ENCODE peak calls at places on chromosomes 12 and 14, in four cellular contexts. M is IMR-90, S is H1, Y is H9. E is an unnamed sample.

GRCh38 chr14:49408187-49408963 is 177.8 kb downstream of the RPS29 start:
- DNase-seq in M (no peak), S (no peak), Y (no peak), E (no peak)

GRCh38 chr12:25241171-25242020 is 9.3 kb downstream of the KRAS start:
- DNase-seq in M (peak), S (no peak), Y (no peak), E (peak)

GRCh38 chr12:47868041-47868440 is 36.8 kb downstream of the VDR start:
- DNase-seq in M (no peak), S (no peak), Y (no peak), E (no peak)

GRCh38 chr12:20440408-20440807 is 72.1 kb downstream of the PDE3A start:
- DNase-seq in M (no peak), S (no peak), Y (no peak), E (no peak)

GRCh38 chr12:75666980-75667359 is 155.6 kb upstream of the KRR1 start:
- DNase-seq in M (peak), S (no peak), Y (no peak), E (no peak)

GRCh38 chr14:64792871-64793560 is 86.7 kb downstream of the SPTB start:
- DNase-seq in M (no peak), S (no peak), Y (no peak), E (no peak)

GRCh38 chr12:57726151-57726883 is 12.2 kb downstream of the AGAP2 start:
- DNase-seq in M (peak), S (peak), Y (peak), E (peak)

GRCh38 chr12:69966409-69966808 is 141.4 kb downstream of the MYRFL start:
- DNase-seq in M (peak), S (no peak), Y (no peak), E (peak)

GRCh38 chr12:5520831-5521230 is 88.9 kb downstream of the NTF3 start:
- DNase-seq in M (no peak), S (no peak), Y (no peak), E (no peak)

GRCh38 chr14:33914676-33915516 is 36.0 kb downstream of the EGLN3 start:
- DNase-seq in M (peak), S (no peak), Y (no peak), E (peak)

GRCh38 chr12:56107242-56107641 is 2.9 kb downstream of the PA2G4 start:
- DNase-seq in M (no peak), S (no peak), Y (no peak), E (peak)
- H3K56ac ChIP-seq in M (no peak), S (no peak), Y (no peak), E (peak)

GRCh38 chr12:1573960-1574862 is 20.2 kb downstream of the FBXL14 start:
- DNase-seq in M (no peak), S (no peak), Y (no peak), E (no peak)

GRCh38 chr12:1574863-1575254 is 19.5 kb downstream of the FBXL14 start:
- DNase-seq in M (no peak), S (no peak), Y (no peak), E (no peak)

GRCh38 chr12:1576410-1577240 is 17.8 kb downstream of the FBXL14 start:
- DNase-seq in M (peak), S (no peak), Y (no peak), E (peak)

GRCh38 chr12:1575287-1575798 is 19.0 kb downstream of the FBXL14 start:
- DNase-seq in M (no peak), S (no peak), Y (no peak), E (peak)

GRCh38 chr12:1575799-1576401 is 18.5 kb downstream of the FBXL14 start:
- DNase-seq in M (peak), S (no peak), Y (no peak), E (no peak)
- H2BK15ac ChIP-seq in M (peak), S (no peak), Y (no peak), E (no peak)

GRCh38 chr12:45785315-45785714 is 55.8 kb downstream of the ARID2 start:
- DNase-seq in M (no peak), S (no peak), Y (no peak), E (no peak)
- H3K56ac ChIP-seq in M (no peak), S (no peak), Y (no peak), E (no peak)

GRCh38 chr12:54372113-54372806 is 8.0 kb upstream of the GPR84 start:
- DNase-seq in M (no peak), S (no peak), Y (no peak), E (no peak)

GRCh38 chr12:54371328-54372112 is 7.2 kb upstream of the GPR84 start:
- DNase-seq in M (no peak), S (no peak), Y (no peak), E (no peak)

GRCh38 chr12:54369597-54370217 is 5.4 kb upstream of the GPR84 start:
- DNase-seq in M (no peak), S (no peak), Y (peak), E (no peak)

GRCh38 chr12:54368709-54369596 is 4.7 kb upstream of the GPR84 start:
- DNase-seq in M (peak), S (no peak), Y (peak), E (peak)

GRCh38 chr12:54370218-54370730 is 6.0 kb upstream of the GPR84 start:
- DNase-seq in M (peak), S (peak), Y (peak), E (peak)
- H2BK15ac ChIP-seq in M (no peak), S (no peak), Y (no peak), E (no peak)

GRCh38 chr14:21102472-21103164 is 1.8 kb downstream of the TMEM253 start:
- DNase-seq in M (no peak), S (no peak), Y (peak), E (peak)
- H3K56ac ChIP-seq in M (no peak), S (no peak), Y (no peak), E (peak)

GRCh38 chr14:99273025-99273723 is 1.2 kb upstream of the BCL11B start:
- DNase-seq in M (no peak), S (no peak), Y (peak), E (peak)
- H2BK15ac ChIP-seq in M (no peak), S (no peak), Y (no peak), E (no peak)

GRCh38 chr12:92558241-92558773 is 144.5 kb upstream of the PLEKHG7 start:
- DNase-seq in M (no peak), S (no peak), Y (no peak), E (no peak)
- H3K56ac ChIP-seq in M (no peak), S (no peak), Y (no peak), E (no peak)

GRCh38 chr14:88323520-88324199 is 591 bp upstream of the KCNK10 start:
- DNase-seq in M (peak), S (no peak), Y (peak), E (peak)
- H2BK15ac ChIP-seq in M (no peak), S (no peak), Y (no peak), E (no peak)

GRCh38 chr12:52755533-52755932 is 21.6 kb downstream of the KRT76 start:
- DNase-seq in M (no peak), S (no peak), Y (no peak), E (no peak)

GRCh38 chr12:52753283-52753682 is 23.9 kb downstream of the KRT76 start:
- DNase-seq in M (no peak), S (no peak), Y (no peak), E (no peak)

GRCh38 chr12:52756281-52756960 is 20.7 kb downstream of the KRT76 start:
- DNase-seq in M (no peak), S (no peak), Y (no peak), E (no peak)

GRCh38 chr12:52752516-52752915 is 24.6 kb downstream of the KRT76 start:
- DNase-seq in M (no peak), S (no peak), Y (no peak), E (no peak)

GRCh38 chr12:52754135-52754534 is 23.0 kb downstream of the KRT76 start:
- DNase-seq in M (no peak), S (no peak), Y (no peak), E (no peak)
- H3K56ac ChIP-seq in M (no peak), S (no peak), Y (no peak), E (no peak)